ENCODE peak calls at places on chromosomes 2 and 18, in seven cellular contexts. R is caudate nucleus; Y is HTR-8/SVneo; J is H7; D is stimulated activated CD8-positive, alpha-beta memory T cell treated with anti-CD3 and anti-CD28 coated beads, Interleukin-12 subunit alpha, Interleukin-12 subunit beta, amount 100 ng/mL, for 1 hour; P is endothelial cell; I is activated T-cell treated with anti-CD3 and anti-CD28 coated beads, Interleukin-2, amount 50 U/mL, for 4 hours. H is an unnamed sample.

GRCh38 chr2:201621293-201621999 is 21.9 kb downstream of the TMEM237 start:
- DNase-seq in I (no peak), J (no peak), R (no peak), Y (no peak), D (no peak), P (no peak), H (no peak)

GRCh38 chr2:218421027-218421426 is 2.1 kb downstream of the VIL1 start:
- DNase-seq in Y (no peak), J (peak; percentile 23), R (no peak), I (no peak), P (no peak), D (no peak), H (no peak)

GRCh38 chr2:220167956-220168355 is 540.5 kb downstream of the SLC4A3 start:
- DNase-seq in Y (no peak), P (no peak), D (no peak), I (no peak), R (no peak), J (no peak), H (no peak)

GRCh38 chr2:154457291-154457690 is 241.2 kb upstream of the KCNJ3 start:
- DNase-seq in D (no peak), Y (no peak), R (no peak), J (no peak), I (no peak), P (no peak), H (no peak)

GRCh38 chr18:56036673-56037072 is 448.7 kb upstream of the TCF4 start:
- DNase-seq in D (no peak), P (no peak), J (no peak), I (no peak), Y (no peak), R (no peak), H (no peak)

GRCh38 chr18:49591775-49592174 is 29.9 kb downstream of the LIPG start:
- DNase-seq in Y (no peak), D (no peak), P (no peak), R (no peak), J (no peak), I (no peak), H (no peak)

GRCh38 chr2:15842771-15843666 is 97.3 kb upstream of the MYCN start:
- DNase-seq in P (no peak), D (no peak), Y (no peak), I (no peak), R (no peak), J (peak; percentile 46), H (no peak)

GRCh38 chr2:36459725-36460137 is 104.2 kb downstream of the CRIM1 start:
- DNase-seq in P (peak; percentile 52), J (peak; percentile 49), R (no peak), I (no peak), D (no peak), Y (peak; percentile 56), H (peak; percentile 45)

GRCh38 chr2:210195066-210195852 is 24.1 kb upstream of the KANSL1L start:
- DNase-seq in D (no peak), I (no peak), J (no peak), P (no peak), Y (peak; percentile 10), R (no peak), H (no peak)

GRCh38 chr2:9002637-9003365 is 683 bp downstream of the MBOAT2 start:
- DNase-seq in J (peak; percentile 72), Y (no peak), P (peak; percentile 34), R (no peak), D (no peak), I (no peak), H (peak; percentile 48)

H was measured in HAP-1.